ENCODE peak calls at places on chromosome 9, in four cellular contexts. X, T, G and B are unnamed samples.

GRCh38 chr9:16794871-16795639 is 75.4 kb downstream of the BNC2 start:
- DNase-seq in X (peak; percentile 48), T (no peak), G (no peak), B (no peak)

GRCh38 chr9:110142868-110143866 is 64.8 kb downstream of the C9orf152 start:
- DNase-seq in X (no peak), T (no peak), G (no peak), B (no peak)

GRCh38 chr9:126700903-126701819 is 87.4 kb downstream of the LMX1B start:
- DNase-seq in X (peak; percentile 28), T (no peak), G (no peak), B (no peak)

GRCh38 chr9:88996046-88997005 is 5.1 kb downstream of the S1PR3 start:
- DNase-seq in X (no peak), T (no peak), G (no peak), B (no peak)

GRCh38 chr9:78238061-78239038 is 2.5 kb downstream of the CEP78 start:
- DNase-seq in X (no peak), T (no peak), G (no peak), B (no peak)

GRCh38 chr9:126886194-126886830 is 25.9 kb downstream of the ZBTB34 start:
- DNase-seq in X (no peak), T (no peak), G (no peak), B (no peak)

GRCh38 chr9:36006541-36006940 is 30.2 kb upstream of the RECK start:
- DNase-seq in X (peak; percentile 50), T (no peak), G (no peak), B (no peak)

GRCh38 chr9:37692622-37693221 is 42.0 kb downstream of the FRMPD1 start:
- DNase-seq in X (no peak), T (no peak), G (no peak), B (no peak)

GRCh38 chr9:37918665-37919165 is 14.8 kb upstream of the SLC25A51 start:
- DNase-seq in X (no peak), T (no peak), G (no peak), B (no peak)

GRCh38 chr9:6771722-6772121 is 13.9 kb downstream of the KDM4C start:
- DNase-seq in X (no peak), T (no peak), G (no peak), B (no peak)

GRCh38 chr9:20356392-20357206 is 265.7 kb downstream of the MLLT3 start:
- DNase-seq in X (peak; percentile 72), T (no peak), G (peak; percentile 27), B (peak; percentile 51)

GRCh38 chr9:32264171-32264862 is 120.1 kb upstream of the ACO1 start:
- DNase-seq in X (no peak), T (no peak), G (no peak), B (no peak)

GRCh38 chr9:128863647-128864046 is 18.1 kb downstream of the KYAT1 start:
- DNase-seq in X (peak; percentile 90), T (peak; percentile 84), G (peak; percentile 74), B (peak; percentile 78)

GRCh38 chr9:86034863-86035734 is 64.3 kb downstream of the GOLM1 start:
- DNase-seq in X (peak; percentile 72), T (no peak), G (peak; percentile 45), B (no peak)

GRCh38 chr9:90142580-90142979 is 500.0 kb downstream of the DIRAS2 start:
- DNase-seq in X (peak; percentile 87), T (peak; percentile 14), G (peak; percentile 35), B (peak; percentile 53)

GRCh38 chr9:37624073-37624472 is 26.7 kb upstream of the FRMPD1 start:
- DNase-seq in X (no peak), T (no peak), G (peak; percentile 29), B (no peak)

GRCh38 chr9:27276182-27277030 is 20.5 kb downstream of the EQTN start:
- DNase-seq in X (no peak), T (no peak), G (peak; percentile 4), B (no peak)

GRCh38 chr9:114174876-114175771 is 19.8 kb downstream of the COL27A1 start:
- DNase-seq in X (no peak), T (no peak), G (no peak), B (peak; percentile 85)

GRCh38 chr9:114611516-114612271 is 603 bp downstream of the TMEM268 start:
- DNase-seq in X (peak; percentile 72), T (peak; percentile 31), G (peak; percentile 62), B (peak; percentile 59)

GRCh38 chr9:89844535-89844934 is 239.7 kb downstream of the GADD45G start:
- DNase-seq in X (no peak), T (no peak), G (no peak), B (no peak)

GRCh38 chr9:462611-463010 is 247.9 kb downstream of the DOCK8 start:
- DNase-seq in X (no peak), T (no peak), G (no peak), B (no peak)

GRCh38 chr9:16152276-16153065 is 599.6 kb downstream of the CCDC171 start:
- DNase-seq in X (no peak), T (no peak), G (peak; percentile 79), B (no peak)

GRCh38 chr9:12964271-12964670 is 189.5 kb downstream of the LURAP1L start:
- DNase-seq in X (no peak), T (no peak), G (no peak), B (no peak)

GRCh38 chr9:123832858-123833257 is 97.1 kb downstream of the DENND1A start:
- DNase-seq in X (no peak), T (no peak), G (no peak), B (no peak)